ENCODE peak calls at places on chromosomes 11 and 22, in five cellular contexts. V, S, Y, H and D are unnamed samples. For H3K9me3, the result is how much of the 10 kb centered on the place peaks cover.

GRCh38 chr11:104136861-104137260 is 27.1 kb downstream of the PDGFD start:
- DNase-seq in V (no peak), S (no peak), Y (no peak), H (no peak), D (no peak)

GRCh38 chr11:130829801-130830562 is 86.3 kb downstream of the SNX19 start:
- DNase-seq in V (no peak), S (no peak), Y (no peak), H (peak), D (peak)

GRCh38 chr11:107646783-107647182 is 55.8 kb downstream of the ELMOD1 start:
- DNase-seq in V (no peak), S (no peak), Y (no peak), H (no peak), D (no peak)

GRCh38 chr11:119352857-119353260 is 6.4 kb upstream of the MFRP start:
- DNase-seq in V (no peak), S (peak), Y (no peak), H (peak), D (peak)

GRCh38 chr11:623999-624704 is 603 bp downstream of the CDHR5 start:
- DNase-seq in V (no peak), S (peak), Y (no peak), H (no peak), D (no peak)

GRCh38 chr11:55819330-55819729 is at the start of gene OR5D18:
- DNase-seq in V (no peak), S (no peak), Y (no peak), H (no peak), D (no peak)

GRCh38 chr11:28153586-28153985 is 45.4 kb downstream of the METTL15 start:
- DNase-seq in V (no peak), S (no peak), Y (no peak), H (no peak), D (no peak)

GRCh38 chr11:62931501-62932278 is 10.5 kb upstream of the CHRM1 start:
- DNase-seq in V (no peak), S (no peak), Y (no peak), H (no peak), D (no peak)

GRCh38 chr11:64385953-64386704 is 27.2 kb downstream of the RPS6KA4 start:
- DNase-seq in V (no peak), S (no peak), Y (no peak), H (no peak), D (no peak)

GRCh38 chr11:93662177-93662575 is 694 bp downstream of the CEP295 start:
- DNase-seq in V (no peak), S (no peak), Y (no peak), H (no peak), D (no peak)

GRCh38 chr22:39503590-39503989 is 1.5 kb downstream of the MIEF1 start:
- DNase-seq in V (no peak), S (no peak), Y (no peak), H (no peak), D (no peak)

GRCh38 chr22:22546490-22546889 is 12.6 kb downstream of the PRAME start:
- DNase-seq in V (no peak), S (no peak), Y (no peak), H (no peak), D (no peak)

GRCh38 chr11:86644291-86644690 is 28.1 kb downstream of the ME3 start:
- DNase-seq in V (no peak), S (no peak), Y (no peak), H (no peak), D (no peak)

GRCh38 chr22:50730941-50731661 is 6.9 kb upstream of the ACR start:
- DNase-seq in V (peak), S (no peak), Y (peak), H (peak), D (no peak)

GRCh38 chr22:25736378-25737011 is 5.5 kb upstream of the MYO18B start:
- DNase-seq in V (no peak), S (no peak), Y (no peak), H (no peak), D (no peak)

GRCh38 chr11:12026331-12027211 is 18.1 kb upstream of the DKK3 start:
- DNase-seq in V (no peak), S (no peak), Y (no peak), H (no peak), D (no peak)

GRCh38 chr11:120096756-120097191 is 41.1 kb downstream of the TRIM29 start:
- DNase-seq in V (no peak), S (peak), Y (peak), H (no peak), D (no peak)

GRCh38 chr11:77267910-77268309 is 33.6 kb downstream of the GDPD4 start:
- DNase-seq in V (no peak), S (no peak), Y (no peak), H (no peak), D (no peak)

GRCh38 chr11:68048681-68049508 is 10.1 kb downstream of the TCIRG1 start:
- DNase-seq in V (peak), S (no peak), Y (peak), H (peak), D (no peak)

GRCh38 chr11:2576536-2576935 is 123.3 kb downstream of the KCNQ1OT1 start:
- DNase-seq in V (no peak), S (no peak), Y (peak), H (peak), D (peak)

GRCh38 chr11:54558919-54559318 is 44.9 kb downstream of the OR4C46 start:
- DNase-seq in V (no peak), S (no peak), Y (no peak), H (no peak), D (no peak)

GRCh38 chr11:28289444-28289843 is 181.3 kb downstream of the METTL15 start:
- DNase-seq in V (no peak), S (no peak), Y (no peak), H (no peak), D (no peak)

GRCh38 chr11:82864268-82864667 is 36.0 kb downstream of the PRCP start:
- DNase-seq in V (no peak), S (peak), Y (peak), H (peak), D (peak)

GRCh38 chr11:33899383-33900037 is 7.6 kb upstream of the LMO2 start:
- DNase-seq in V (peak), S (no peak), Y (no peak), H (peak), D (peak)

GRCh38 chr22:38879102-38879729 is 7.2 kb upstream of the CBX6 start:
- DNase-seq in V (no peak), S (no peak), Y (no peak), H (no peak), D (no peak)

GRCh38 chr11:102012946-102013345 is 34.3 kb upstream of the CFAP300 start:
- DNase-seq in V (no peak), S (no peak), Y (no peak), H (no peak), D (no peak)

GRCh38 chr22:17085277-17086091 is 684 bp downstream of the IL17RA start:
- DNase-seq in V (no peak), S (peak), Y (peak), H (peak), D (no peak)

GRCh38 chr11:117830072-117830471 is 5.5 kb upstream of the FXYD2 start:
- DNase-seq in V (no peak), S (no peak), Y (no peak), H (peak), D (no peak)

GRCh38 chr22:19012308-19012990 is 76.4 kb upstream of the PRODH start:
- DNase-seq in V (no peak), S (no peak), Y (no peak), H (no peak), D (no peak)
- H3K27ac ChIP-seq in V (no peak), S (no peak), Y (no peak), H (no peak), D (no peak)

GRCh38 chr22:48559647-48560388 is 1267.9 kb downstream of the BRD1 start:
- DNase-seq in V (no peak), S (no peak), Y (no peak), H (no peak), D (no peak)

GRCh38 chr22:48560836-48561235 is 1266.8 kb downstream of the BRD1 start:
- DNase-seq in V (no peak), S (no peak), Y (no peak), H (no peak), D (no peak)

GRCh38 chr22:48560389-48560751 is 1267.3 kb downstream of the BRD1 start:
- DNase-seq in V (no peak), S (no peak), Y (no peak), H (no peak), D (no peak)

GRCh38 chr22:48563118-48563965 is 1264.3 kb downstream of the BRD1 start:
- DNase-seq in V (no peak), S (no peak), Y (no peak), H (no peak), D (no peak)

DNA sequence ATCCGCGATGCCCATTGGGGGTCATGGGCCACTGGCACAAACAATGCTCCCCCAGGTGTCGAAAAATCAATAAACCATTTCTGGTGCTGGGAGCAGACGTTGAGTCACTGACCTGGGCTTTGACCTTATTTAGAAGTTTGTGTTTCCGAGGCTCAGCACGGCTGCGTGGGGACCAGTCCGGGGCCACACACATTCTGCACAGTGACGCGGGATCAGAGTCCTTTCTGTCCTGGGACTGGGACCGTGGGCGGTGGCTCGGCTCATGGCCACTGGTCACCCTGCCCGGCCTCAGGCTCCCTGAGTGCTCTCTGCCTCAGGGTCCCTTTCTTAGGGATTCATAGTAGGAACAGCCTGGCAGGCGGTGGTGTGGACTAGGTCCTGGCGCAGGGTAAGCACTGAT is 1266.0 kb downstream of the BRD1 start:
- DNase-seq in V (no peak), S (no peak), Y (no peak), H (no peak), D (no peak)
- H3K9me3 ChIP-seq in V (under half), S (under half), Y (under half), H (under half), D (under half)

DNA sequence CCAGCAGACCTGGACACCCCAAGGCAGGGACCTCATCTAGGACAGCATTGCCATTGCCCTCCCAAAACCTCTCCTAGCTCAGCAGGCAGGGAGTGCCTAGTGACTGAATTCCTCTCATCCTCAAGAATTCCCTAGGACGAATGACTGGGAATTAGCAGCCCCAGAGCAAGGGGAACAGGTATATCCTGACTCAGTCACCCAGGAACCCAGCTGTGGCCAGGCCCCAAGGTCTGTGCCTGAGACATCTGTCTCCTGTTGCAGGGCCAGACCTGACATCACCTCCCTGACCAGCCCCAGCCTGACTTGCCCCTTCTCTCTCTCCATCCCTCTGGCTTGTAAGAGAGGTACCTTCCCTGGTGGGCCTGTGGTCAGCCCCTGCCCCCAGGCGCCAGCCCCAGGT is 39.0 kb upstream of the SUSD2 start:
- DNase-seq in V (no peak), S (no peak), Y (no peak), H (no peak), D (no peak)
- H3K27ac ChIP-seq in V (peak), S (no peak), Y (no peak), H (no peak), D (no peak)

GRCh38 chr11:134401825-134402809 is 9.9 kb downstream of the B3GAT1 start:
- DNase-seq in V (no peak), S (no peak), Y (no peak), H (no peak), D (no peak)
- H3K9me3 ChIP-seq in V (under half), S (under half), Y (under half), H (under half), D (under half)